ENCODE peak calls at places on chromosomes 16 and 17, in five cellular contexts. One of them, this sample, is unnamed.

GRCh38 chr17:71187145-71187878 is 933.5 kb upstream of the SOX9 start:
- DNase-seq in astrocyte of the spinal cord: no peak
- DNase-seq in kidney epithelial cell: no peak
- DNase-seq in heart left ventricle: no peak
- DNase-seq in lower lobe of right lung: no peak
- DNase-seq in this sample: no peak

GRCh38 chr17:80855968-80856862 is 135.4 kb upstream of the CHMP6 start:
- DNase-seq in astrocyte of the spinal cord: peak; percentile 97
- DNase-seq in kidney epithelial cell: peak; percentile 87
- DNase-seq in heart left ventricle: no peak
- DNase-seq in lower lobe of right lung: no peak
- DNase-seq in this sample: peak; percentile 79

GRCh38 chr16:23889189-23889588 is 53.4 kb downstream of the PRKCB start:
- DNase-seq in astrocyte of the spinal cord: no peak
- DNase-seq in kidney epithelial cell: no peak
- DNase-seq in heart left ventricle: no peak
- DNase-seq in lower lobe of right lung: no peak
- DNase-seq in this sample: no peak

GRCh38 chr17:78940708-78941107 is 15.5 kb upstream of the TIMP2 start:
- DNase-seq in astrocyte of the spinal cord: peak; percentile 56
- DNase-seq in kidney epithelial cell: no peak
- DNase-seq in heart left ventricle: no peak
- DNase-seq in lower lobe of right lung: no peak
- DNase-seq in this sample: no peak

GRCh38 chr16:58418601-58419000 is 26.3 kb downstream of the GINS3 start:
- DNase-seq in astrocyte of the spinal cord: no peak
- DNase-seq in kidney epithelial cell: no peak
- DNase-seq in heart left ventricle: peak; percentile 69
- DNase-seq in lower lobe of right lung: no peak
- DNase-seq in this sample: peak; percentile 35

GRCh38 chr17:41717408-41718286 is 5.5 kb downstream of the GAST start:
- DNase-seq in astrocyte of the spinal cord: no peak
- DNase-seq in kidney epithelial cell: no peak
- DNase-seq in heart left ventricle: no peak
- DNase-seq in lower lobe of right lung: no peak
- DNase-seq in this sample: no peak

GRCh38 chr16:23131436-23131835 is 17.8 kb downstream of the USP31 start:
- DNase-seq in astrocyte of the spinal cord: no peak
- DNase-seq in kidney epithelial cell: no peak
- DNase-seq in heart left ventricle: no peak
- DNase-seq in lower lobe of right lung: no peak
- DNase-seq in this sample: no peak

GRCh38 chr16:89173629-89173921 is 2.0 kb downstream of the CDH15 start:
- DNase-seq in astrocyte of the spinal cord: no peak
- DNase-seq in kidney epithelial cell: no peak
- DNase-seq in heart left ventricle: no peak
- DNase-seq in lower lobe of right lung: no peak
- DNase-seq in this sample: no peak

GRCh38 chr16:64626771-64627170 is 495.1 kb downstream of the CDH11 start:
- DNase-seq in astrocyte of the spinal cord: peak; percentile 10
- DNase-seq in kidney epithelial cell: no peak
- DNase-seq in heart left ventricle: no peak
- DNase-seq in lower lobe of right lung: no peak
- DNase-seq in this sample: no peak

GRCh38 chr16:87445486-87445885 is 47.3 kb downstream of the ZCCHC14 start:
- DNase-seq in astrocyte of the spinal cord: no peak
- DNase-seq in kidney epithelial cell: no peak
- DNase-seq in heart left ventricle: no peak
- DNase-seq in lower lobe of right lung: no peak
- DNase-seq in this sample: no peak

GRCh38 chr17:28599311-28600184 is 723 bp upstream of the SPAG5 start:
- DNase-seq in astrocyte of the spinal cord: peak; percentile 85
- DNase-seq in kidney epithelial cell: no peak
- DNase-seq in heart left ventricle: peak; percentile 73
- DNase-seq in lower lobe of right lung: peak; percentile 65
- DNase-seq in this sample: peak; percentile 33

GRCh38 chr16:81524382-81524781 is 79.8 kb downstream of the CMIP start:
- DNase-seq in astrocyte of the spinal cord: no peak
- DNase-seq in kidney epithelial cell: no peak
- DNase-seq in heart left ventricle: no peak
- DNase-seq in lower lobe of right lung: peak; percentile 34
- DNase-seq in this sample: no peak

GRCh38 chr17:17166446-17166845 is 39.7 kb downstream of the PLD6 start:
- DNase-seq in astrocyte of the spinal cord: no peak
- DNase-seq in kidney epithelial cell: no peak
- DNase-seq in heart left ventricle: peak; percentile 14
- DNase-seq in lower lobe of right lung: no peak
- DNase-seq in this sample: no peak

GRCh38 chr17:63956296-63956920 is 16.3 kb downstream of the SCN4A start:
- DNase-seq in astrocyte of the spinal cord: peak; percentile 16
- DNase-seq in kidney epithelial cell: no peak
- DNase-seq in heart left ventricle: no peak
- DNase-seq in lower lobe of right lung: no peak
- DNase-seq in this sample: no peak

DNA sequence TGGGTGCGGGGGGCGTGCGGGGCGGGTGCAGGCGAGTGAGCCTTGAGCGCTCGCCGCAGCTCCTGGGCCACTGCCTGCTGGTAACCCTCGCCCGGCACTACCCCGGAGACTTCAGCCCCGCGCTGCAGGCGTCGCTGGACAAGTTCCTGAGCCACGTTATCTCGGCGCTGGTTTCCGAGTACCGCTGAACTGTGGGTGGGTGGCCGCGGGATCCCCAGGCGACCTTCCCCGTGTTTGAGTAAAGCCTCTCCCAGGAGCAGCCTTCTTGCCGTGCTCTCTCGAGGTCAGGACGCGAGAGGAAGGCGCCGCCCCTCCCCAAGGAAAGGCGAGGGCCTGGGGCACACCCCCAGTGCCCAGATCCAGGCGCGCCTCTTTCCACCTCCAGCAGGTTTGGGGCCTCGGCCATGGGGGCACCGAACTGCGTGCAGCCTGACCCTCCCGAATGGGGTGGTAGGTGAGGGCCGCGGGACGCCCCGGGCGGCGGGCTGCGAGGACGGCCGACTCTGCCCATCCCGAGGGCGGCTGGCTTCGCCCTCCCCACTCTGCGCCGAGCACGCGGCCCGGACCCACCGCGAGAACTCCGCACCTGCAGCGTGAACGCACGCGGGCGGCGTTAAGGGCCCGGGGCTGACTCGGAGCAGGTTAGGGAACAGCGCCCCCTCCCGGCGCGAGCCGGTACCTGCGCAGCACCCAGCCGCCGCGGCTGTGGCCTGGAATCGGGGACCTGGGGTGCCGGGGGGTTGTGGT is 835 bp downstream of the HBQ1 start:
- DNase-seq in astrocyte of the spinal cord: peak; percentile 65
- DNase-seq in kidney epithelial cell: no peak
- DNase-seq in heart left ventricle: peak; percentile 87
- DNase-seq in lower lobe of right lung: peak; percentile 88
- DNase-seq in this sample: no peak
- H3K4me3 ChIP-seq in astrocyte of the spinal cord: peak overlapping the region; percentile 26
- H3K4me3 ChIP-seq in kidney epithelial cell: peak overlapping the region; percentile 20
- H3K4me3 ChIP-seq in heart left ventricle: peak overlapping the region; percentile 6
- H3K4me3 ChIP-seq in lower lobe of right lung: peak overlapping the region; percentile 47
- H3K4me3 ChIP-seq in this sample: peak overlapping the region; percentile 25

DNA sequence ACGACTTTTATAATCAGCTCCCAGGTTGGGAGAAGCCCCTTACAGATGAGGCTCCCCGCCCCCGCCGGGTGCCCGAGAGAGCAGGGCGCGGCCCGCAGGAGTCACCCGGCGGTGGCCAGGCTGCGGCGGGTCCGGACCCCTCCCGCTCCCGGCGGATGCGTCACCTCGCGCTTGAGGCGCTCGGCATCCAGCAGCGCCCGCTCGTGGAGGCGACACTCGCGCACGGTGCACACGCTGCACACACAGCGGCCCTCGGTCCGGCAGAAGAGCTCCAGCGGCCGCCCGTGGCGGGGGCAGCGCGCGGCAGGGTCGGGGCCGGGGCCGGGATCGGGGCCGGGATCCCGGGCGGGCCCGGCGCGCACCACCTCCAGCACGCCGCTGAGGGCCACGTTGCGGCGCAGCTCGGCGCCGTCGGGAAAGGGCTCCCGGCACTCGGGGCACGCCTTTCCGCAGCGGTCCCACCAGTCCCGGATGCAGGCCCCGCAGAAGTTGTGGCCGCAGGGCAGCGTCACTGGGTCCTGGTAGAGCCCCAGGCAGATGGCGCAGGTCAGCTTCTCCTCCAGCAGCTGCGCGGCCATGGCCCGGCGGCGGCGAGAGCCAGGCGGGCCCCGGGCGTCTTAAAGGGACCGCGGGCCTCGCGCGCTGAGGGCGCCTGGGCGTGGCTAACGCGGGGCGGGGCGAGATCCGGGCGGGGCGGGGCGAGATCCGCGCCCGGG is at the start of gene TRIM65:
- DNase-seq in astrocyte of the spinal cord: peak; percentile 75
- DNase-seq in kidney epithelial cell: no peak
- DNase-seq in heart left ventricle: peak; percentile 94
- DNase-seq in lower lobe of right lung: peak; percentile 91
- DNase-seq in this sample: no peak
- TF ChIP-seq CTCF in astrocyte of the spinal cord: peak; percentile 31
- TF ChIP-seq CTCF in kidney epithelial cell: no peak
- TF ChIP-seq CTCF in heart left ventricle: no peak
- TF ChIP-seq CTCF in lower lobe of right lung: peak; percentile 29
- TF ChIP-seq CTCF in this sample: peak; percentile 20

DNA sequence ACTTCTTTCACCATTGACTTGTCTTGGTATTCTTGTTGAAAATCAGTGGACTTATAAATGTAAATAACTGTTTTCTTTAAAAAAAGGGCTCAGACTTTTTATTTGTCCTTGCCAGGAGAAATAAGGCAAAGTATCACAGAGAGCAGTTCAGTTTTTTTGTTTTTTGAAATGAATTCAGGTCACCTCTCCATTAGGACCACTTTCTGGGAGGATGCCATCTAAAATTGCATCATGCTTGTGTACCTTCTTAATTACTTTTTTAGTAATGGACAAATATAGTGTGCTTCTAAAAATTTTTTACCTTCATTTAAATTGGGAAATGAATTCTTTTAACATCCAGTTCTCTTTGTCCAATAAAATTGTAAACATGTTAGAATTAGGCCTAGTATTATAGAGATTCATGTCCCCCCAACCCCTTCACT is 210.0 kb downstream of the BCAS3 start:
- DNase-seq in astrocyte of the spinal cord: no peak
- DNase-seq in kidney epithelial cell: no peak
- DNase-seq in heart left ventricle: no peak
- DNase-seq in lower lobe of right lung: no peak
- DNase-seq in this sample: no peak
- H3K4me3 ChIP-seq in astrocyte of the spinal cord: no peak overlapping the region
- H3K4me3 ChIP-seq in kidney epithelial cell: no peak overlapping the region
- H3K4me3 ChIP-seq in heart left ventricle: no peak overlapping the region
- H3K4me3 ChIP-seq in lower lobe of right lung: peak overlapping the region; percentile 15
- H3K4me3 ChIP-seq in this sample: no peak overlapping the region

DNA sequence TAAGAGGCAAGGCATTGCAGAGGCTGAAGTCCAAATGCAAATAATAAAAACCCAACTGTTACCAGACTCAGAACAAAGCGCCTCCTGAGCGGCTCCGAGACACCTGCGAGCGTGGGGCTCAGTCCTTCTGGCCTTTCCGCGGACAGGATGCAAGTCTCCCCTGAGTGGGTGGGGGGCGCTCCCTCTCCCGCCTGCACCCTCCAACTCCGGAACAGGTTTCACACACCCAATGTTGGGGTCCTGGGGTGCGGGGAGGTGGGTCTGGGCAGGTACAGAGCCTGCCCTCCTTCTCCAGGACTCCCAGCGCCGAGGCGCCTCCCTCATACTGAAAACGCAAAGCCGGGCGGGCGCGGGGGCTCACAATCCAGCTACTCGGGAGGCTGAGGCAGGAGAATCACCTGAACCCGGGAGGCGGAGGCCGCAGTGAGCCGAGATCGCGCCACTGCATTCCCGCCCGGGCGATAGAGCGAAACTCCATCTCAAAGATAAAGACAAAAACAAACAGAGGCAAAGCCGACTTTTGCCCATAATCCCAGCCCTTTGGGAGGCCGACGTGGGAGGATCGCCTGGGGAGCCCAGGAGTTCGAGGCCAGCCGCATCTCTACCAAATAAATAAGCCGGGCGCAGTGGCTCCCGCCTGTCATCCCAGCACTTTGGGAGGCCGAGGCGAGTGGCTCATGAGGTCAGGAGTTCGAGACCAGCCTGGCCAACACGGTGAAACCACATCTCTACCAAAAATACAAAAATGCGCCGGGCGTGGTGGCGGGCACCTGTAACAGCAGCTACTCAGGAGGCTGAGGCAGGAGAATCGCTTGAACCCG is 893 bp downstream of the GINS2 start:
- DNase-seq in astrocyte of the spinal cord: no peak
- DNase-seq in kidney epithelial cell: no peak
- DNase-seq in heart left ventricle: no peak
- DNase-seq in lower lobe of right lung: peak; percentile 34
- DNase-seq in this sample: no peak
- TF ChIP-seq CTCF in astrocyte of the spinal cord: no peak
- TF ChIP-seq CTCF in kidney epithelial cell: no peak
- TF ChIP-seq CTCF in heart left ventricle: no peak
- TF ChIP-seq CTCF in lower lobe of right lung: no peak
- TF ChIP-seq CTCF in this sample: no peak

GRCh38 chr16:59905131-59905530 is 1171.0 kb upstream of the GOT2 start:
- DNase-seq in astrocyte of the spinal cord: no peak
- DNase-seq in kidney epithelial cell: no peak
- DNase-seq in heart left ventricle: no peak
- DNase-seq in lower lobe of right lung: no peak
- DNase-seq in this sample: no peak

GRCh38 chr16:59899940-59900339 is 1165.8 kb upstream of the GOT2 start:
- DNase-seq in astrocyte of the spinal cord: no peak
- DNase-seq in kidney epithelial cell: no peak
- DNase-seq in heart left ventricle: no peak
- DNase-seq in lower lobe of right lung: no peak
- DNase-seq in this sample: no peak

GRCh38 chr16:59907671-59908070 is 1173.6 kb upstream of the GOT2 start:
- DNase-seq in astrocyte of the spinal cord: no peak
- DNase-seq in kidney epithelial cell: no peak
- DNase-seq in heart left ventricle: no peak
- DNase-seq in lower lobe of right lung: no peak
- DNase-seq in this sample: no peak

GRCh38 chr16:59909262-59909661 is 1175.1 kb upstream of the GOT2 start:
- DNase-seq in astrocyte of the spinal cord: no peak
- DNase-seq in kidney epithelial cell: no peak
- DNase-seq in heart left ventricle: no peak
- DNase-seq in lower lobe of right lung: no peak
- DNase-seq in this sample: no peak

DNA sequence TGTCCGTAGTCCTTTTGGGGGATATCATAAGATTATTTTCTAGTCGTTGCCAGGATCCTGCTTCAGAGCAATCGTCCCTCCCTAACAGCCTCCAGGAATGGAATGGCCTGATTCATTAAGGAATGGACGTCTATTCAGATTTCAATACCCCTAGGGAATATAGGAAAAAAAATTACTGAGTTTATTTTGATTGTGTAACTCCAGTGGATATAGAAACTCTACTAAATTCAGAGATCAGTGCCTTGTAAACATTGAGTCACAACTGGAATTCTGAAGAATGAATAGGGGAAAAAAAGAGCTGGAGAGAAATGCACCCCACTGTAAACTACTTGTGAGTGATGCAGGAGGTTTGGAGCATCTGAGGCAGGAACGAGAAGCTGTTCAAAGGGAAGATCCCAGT is 1171.5 kb upstream of the GOT2 start:
- DNase-seq in astrocyte of the spinal cord: peak; percentile 13
- DNase-seq in kidney epithelial cell: no peak
- DNase-seq in heart left ventricle: no peak
- DNase-seq in lower lobe of right lung: no peak
- DNase-seq in this sample: no peak
- H3K4me3 ChIP-seq in astrocyte of the spinal cord: no peak overlapping the region
- H3K4me3 ChIP-seq in kidney epithelial cell: no peak overlapping the region
- H3K4me3 ChIP-seq in heart left ventricle: no peak overlapping the region
- H3K4me3 ChIP-seq in lower lobe of right lung: no peak overlapping the region
- H3K4me3 ChIP-seq in this sample: no peak overlapping the region

GRCh38 chr16:52399116-52399515 is 147.8 kb downstream of the TOX3 start:
- DNase-seq in astrocyte of the spinal cord: no peak
- DNase-seq in kidney epithelial cell: no peak
- DNase-seq in heart left ventricle: no peak
- DNase-seq in lower lobe of right lung: no peak
- DNase-seq in this sample: no peak
- TF ChIP-seq CTCF in astrocyte of the spinal cord: no peak
- TF ChIP-seq CTCF in kidney epithelial cell: no peak
- TF ChIP-seq CTCF in heart left ventricle: no peak
- TF ChIP-seq CTCF in lower lobe of right lung: no peak
- TF ChIP-seq CTCF in this sample: no peak

This sample was measured in retinal pigment epithelial cell.